ENCODE peak calls at places on chromosome 17, in four cellular contexts. D is amniotic stem cell, C is H1, G is mammary epithelial cell. I is an unnamed sample.

GRCh38 chr17:10757067-10757466 is 27.2 kb upstream of the TMEM220 start:
- DNase-seq in C (no peak), D (no peak), G (no peak), I (no peak)

GRCh38 chr17:66542183-66542966 is 240.0 kb downstream of the PRKCA start:
- DNase-seq in D (no peak), G (peak), C (no peak), I (peak)

GRCh38 chr17:43401293-43401692 is 2.5 kb downstream of the ARL4D start:
- DNase-seq in C (no peak), G (peak), D (peak), I (peak)

GRCh38 chr17:66964930-66965800 is 658 bp downstream of the CACNG4 start:
- DNase-seq in D (peak), C (no peak), G (no peak), I (no peak)

GRCh38 chr17:70327723-70328122 is 158.4 kb downstream of the KCNJ2 start:
- DNase-seq in C (no peak), D (no peak), G (no peak), I (no peak)

GRCh38 chr17:80005360-80006338 is 30.0 kb downstream of the TBC1D16 start:
- DNase-seq in G (peak), D (no peak), C (no peak), I (peak)

GRCh38 chr17:74330446-74330845 is 4.4 kb downstream of the KIF19 start:
- DNase-seq in D (no peak), C (no peak), G (no peak), I (no peak)

GRCh38 chr17:50506298-50506697 is 1.9 kb upstream of the MYCBPAP start:
- DNase-seq in D (no peak), C (no peak), G (no peak), I (no peak)

GRCh38 chr17:59361386-59361785 is 29.9 kb downstream of the YPEL2 start:
- DNase-seq in C (no peak), D (peak), G (peak), I (peak)

GRCh38 chr17:78883533-78884131 is 19.4 kb downstream of the CEP295NL start:
- DNase-seq in D (peak), G (peak), C (no peak), I (peak)

GRCh38 chr17:42980766-42981397 is 517 bp downstream of the RUNDC1 start:
- DNase-seq in G (peak), D (peak), C (no peak), I (peak)

GRCh38 chr17:78133971-78134898 is 3.7 kb downstream of the TMC8 start:
- DNase-seq in D (no peak), G (no peak), C (peak), I (peak)

GRCh38 chr17:45147102-45147580 is 1.1 kb upstream of the HEXIM1 start:
- DNase-seq in D (no peak), C (no peak), G (no peak), I (peak)

GRCh38 chr17:15918261-15918660 is 26.7 kb upstream of the ADORA2B start:
- DNase-seq in C (no peak), D (no peak), G (no peak), I (no peak)

GRCh38 chr17:78780852-78781338 is 1.2 kb downstream of the CYTH1 start:
- DNase-seq in G (no peak), D (no peak), C (no peak), I (no peak)

GRCh38 chr17:40511136-40511535 is 9.7 kb upstream of the TNS4 start:
- DNase-seq in G (no peak), D (no peak), C (no peak), I (no peak)

GRCh38 chr17:61386251-61386650 is 13.4 kb upstream of the TBX2 start:
- DNase-seq in D (no peak), G (no peak), C (no peak), I (no peak)

GRCh38 chr17:81456091-81456490 is 56.5 kb downstream of the ACTG1 start:
- DNase-seq in D (no peak), C (no peak), G (no peak), I (no peak)

GRCh38 chr17:57295526-57296023 is 39.3 kb downstream of the MSI2 start:
- DNase-seq in C (no peak), G (no peak), D (no peak), I (no peak)

GRCh38 chr17:26765860-26766709 is 527.8 kb upstream of the WSB1 start:
- DNase-seq in D (no peak), G (no peak), C (no peak), I (no peak)

GRCh38 chr17:65389426-65389825 is 172.0 kb downstream of the AXIN2 start:
- DNase-seq in G (no peak), C (no peak), D (no peak), I (no peak)

GRCh38 chr17:1222321-1222720 is 42.5 kb upstream of the ABR start:
- DNase-seq in D (no peak), C (no peak), G (peak), I (peak)

GRCh38 chr17:47117386-47117785 is 71.7 kb downstream of the CDC27 start:
- DNase-seq in D (no peak), G (no peak), C (no peak), I (no peak)

GRCh38 chr17:75182569-75183436 is at the start of gene SUMO2:
- DNase-seq in C (peak), D (peak), G (peak), I (peak)

GRCh38 chr17:3813171-3813570 is 12.2 kb upstream of the ITGAE start:
- DNase-seq in G (no peak), D (no peak), C (no peak), I (no peak)

GRCh38 chr17:76076100-76076764 is 1.7 kb downstream of the GALR2 start:
- DNase-seq in D (no peak), C (no peak), G (no peak), I (no peak)

GRCh38 chr17:55089955-55090573 is 121.5 kb downstream of the STXBP4 start:
- DNase-seq in D (no peak), C (no peak), G (no peak), I (peak)

GRCh38 chr17:77616243-77616731 is 342.2 kb upstream of the TNRC6C start:
- DNase-seq in G (peak), D (no peak), C (no peak), I (peak)

GRCh38 chr17:40122944-40123810 is 1.4 kb downstream of the MSL1 start:
- DNase-seq in C (no peak), D (no peak), G (peak), I (peak)

GRCh38 chr17:11122908-11123307 is 118.1 kb upstream of the SHISA6 start:
- DNase-seq in G (no peak), C (no peak), D (no peak), I (no peak)

GRCh38 chr17:31144427-31144826 is 49.6 kb downstream of the NF1 start:
- DNase-seq in D (no peak), G (no peak), C (no peak), I (no peak)

GRCh38 chr17:8994319-8994718 is 27.0 kb upstream of the NTN1 start:
- DNase-seq in G (peak), C (peak), D (peak), I (peak)

GRCh38 chr17:28112199-28112995 is 69.9 kb downstream of the NLK start:
- DNase-seq in G (no peak), C (no peak), D (no peak), I (peak)